ENCODE peak calls at places on chromosomes 5 and 9, in four cellular contexts. One of them, this sample, is unnamed.

GRCh38 chr9:130137870-130138653 is 34.1 kb upstream of the NCS1 start:
- DNase-seq in IMR-90: peak
- DNase-seq in stimulated activated CD4-positive, alpha-beta T cell treated with anti-CD3 and anti-CD28 coated beads, Interleukin-12 subunit alpha, Interleukin-12 subunit beta, amount 100 ng/mL, for 4 hours: no peak
- DNase-seq in activated CD4-positive, CD25-positive, alpha-beta regulatory T cell treated with anti-CD3 and anti-CD28 coated beads, Interleukin-2, amount 50 U/mL, for 72 hours: no peak
- DNase-seq in this sample: no peak

GRCh38 chr5:118605761-118606160 is 382.6 kb downstream of the DTWD2 start:
- DNase-seq in stimulated activated CD4-positive, alpha-beta T cell treated with anti-CD3 and anti-CD28 coated beads, Interleukin-12 subunit alpha, Interleukin-12 subunit beta, amount 100 ng/mL, for 4 hours: no peak
- DNase-seq in IMR-90: no peak
- DNase-seq in activated CD4-positive, CD25-positive, alpha-beta regulatory T cell treated with anti-CD3 and anti-CD28 coated beads, Interleukin-2, amount 50 U/mL, for 72 hours: no peak
- DNase-seq in this sample: no peak

GRCh38 chr5:61817472-61818326 is 485.6 kb downstream of the ZSWIM6 start:
- DNase-seq in activated CD4-positive, CD25-positive, alpha-beta regulatory T cell treated with anti-CD3 and anti-CD28 coated beads, Interleukin-2, amount 50 U/mL, for 72 hours: no peak
- DNase-seq in stimulated activated CD4-positive, alpha-beta T cell treated with anti-CD3 and anti-CD28 coated beads, Interleukin-12 subunit alpha, Interleukin-12 subunit beta, amount 100 ng/mL, for 4 hours: no peak
- DNase-seq in IMR-90: peak
- DNase-seq in this sample: no peak

GRCh38 chr9:115808695-115809094 is 344.9 kb upstream of the PAPPA start:
- DNase-seq in stimulated activated CD4-positive, alpha-beta T cell treated with anti-CD3 and anti-CD28 coated beads, Interleukin-12 subunit alpha, Interleukin-12 subunit beta, amount 100 ng/mL, for 4 hours: no peak
- DNase-seq in activated CD4-positive, CD25-positive, alpha-beta regulatory T cell treated with anti-CD3 and anti-CD28 coated beads, Interleukin-2, amount 50 U/mL, for 72 hours: no peak
- DNase-seq in IMR-90: peak
- DNase-seq in this sample: no peak

GRCh38 chr9:34378376-34379060 is 1.8 kb upstream of the MYORG start:
- DNase-seq in stimulated activated CD4-positive, alpha-beta T cell treated with anti-CD3 and anti-CD28 coated beads, Interleukin-12 subunit alpha, Interleukin-12 subunit beta, amount 100 ng/mL, for 4 hours: no peak
- DNase-seq in activated CD4-positive, CD25-positive, alpha-beta regulatory T cell treated with anti-CD3 and anti-CD28 coated beads, Interleukin-2, amount 50 U/mL, for 72 hours: no peak
- DNase-seq in IMR-90: no peak
- DNase-seq in this sample: no peak

GRCh38 chr5:177503351-177504085 is 6.1 kb downstream of the DOK3 start:
- DNase-seq in IMR-90: no peak
- DNase-seq in activated CD4-positive, CD25-positive, alpha-beta regulatory T cell treated with anti-CD3 and anti-CD28 coated beads, Interleukin-2, amount 50 U/mL, for 72 hours: no peak
- DNase-seq in stimulated activated CD4-positive, alpha-beta T cell treated with anti-CD3 and anti-CD28 coated beads, Interleukin-12 subunit alpha, Interleukin-12 subunit beta, amount 100 ng/mL, for 4 hours: no peak
- DNase-seq in this sample: no peak

GRCh38 chr5:142325677-142326479 is 1.1 kb upstream of the SPRY4 start:
- DNase-seq in stimulated activated CD4-positive, alpha-beta T cell treated with anti-CD3 and anti-CD28 coated beads, Interleukin-12 subunit alpha, Interleukin-12 subunit beta, amount 100 ng/mL, for 4 hours: no peak
- DNase-seq in IMR-90: peak
- DNase-seq in activated CD4-positive, CD25-positive, alpha-beta regulatory T cell treated with anti-CD3 and anti-CD28 coated beads, Interleukin-2, amount 50 U/mL, for 72 hours: no peak
- DNase-seq in this sample: peak

GRCh38 chr9:107749787-107750444 is 260.3 kb upstream of the KLF4 start:
- DNase-seq in activated CD4-positive, CD25-positive, alpha-beta regulatory T cell treated with anti-CD3 and anti-CD28 coated beads, Interleukin-2, amount 50 U/mL, for 72 hours: no peak
- DNase-seq in IMR-90: peak
- DNase-seq in stimulated activated CD4-positive, alpha-beta T cell treated with anti-CD3 and anti-CD28 coated beads, Interleukin-12 subunit alpha, Interleukin-12 subunit beta, amount 100 ng/mL, for 4 hours: no peak
- DNase-seq in this sample: peak

This sample was measured in DMS 273 treated with DMSO at 0.1 percent for 48 hours.